ENCODE peak calls at places on chromosome 4, in seven cellular contexts. One of them, this sample, is unnamed. For H3K27me3 and H3K4me1, the result is how much of the 10 kb centered on the place peaks cover.

GRCh38 chr4:8163436-8164193 is 5.0 kb upstream of the ABLIM2 start:
- DNase-seq in upper lobe of left lung: no peak
- DNase-seq in testis: no peak
- DNase-seq in stomach: no peak
- DNase-seq in spleen: peak
- DNase-seq in transverse colon: no peak
- DNase-seq in IMR-90: no peak
- DNase-seq in this sample: no peak

GRCh38 chr4:2619459-2619858 is 83.0 kb downstream of the FAM193A start:
- DNase-seq in upper lobe of left lung: no peak
- DNase-seq in testis: no peak
- DNase-seq in IMR-90: no peak
- DNase-seq in transverse colon: no peak
- DNase-seq in spleen: no peak
- DNase-seq in stomach: no peak
- DNase-seq in this sample: no peak

GRCh38 chr4:125390126-125390525 is 75.4 kb downstream of the FAT4 start:
- DNase-seq in upper lobe of left lung: no peak
- DNase-seq in stomach: no peak
- DNase-seq in transverse colon: no peak
- DNase-seq in spleen: no peak
- DNase-seq in IMR-90: peak
- DNase-seq in testis: no peak
- DNase-seq in this sample: no peak

GRCh38 chr4:98626350-98626749 is 32.1 kb downstream of the TSPAN5 start:
- DNase-seq in spleen: no peak
- DNase-seq in stomach: no peak
- DNase-seq in IMR-90: peak
- DNase-seq in transverse colon: no peak
- DNase-seq in upper lobe of left lung: no peak
- DNase-seq in testis: peak
- DNase-seq in this sample: peak

GRCh38 chr4:89111833-89112563 is 665 bp downstream of the TIGD2 start:
- DNase-seq in testis: no peak
- DNase-seq in stomach: no peak
- DNase-seq in upper lobe of left lung: peak
- DNase-seq in IMR-90: peak
- DNase-seq in spleen: no peak
- DNase-seq in transverse colon: peak
- DNase-seq in this sample: no peak

GRCh38 chr4:177201614-177202013 is 108.1 kb upstream of the NEIL3 start:
- DNase-seq in upper lobe of left lung: no peak
- DNase-seq in transverse colon: no peak
- DNase-seq in IMR-90: no peak
- DNase-seq in testis: no peak
- DNase-seq in spleen: no peak
- DNase-seq in stomach: no peak
- DNase-seq in this sample: no peak

GRCh38 chr4:86498560-86499166 is 95.5 kb upstream of the PTPN13 start:
- DNase-seq in transverse colon: no peak
- DNase-seq in IMR-90: peak
- DNase-seq in stomach: no peak
- DNase-seq in testis: peak
- DNase-seq in upper lobe of left lung: no peak
- DNase-seq in spleen: no peak
- DNase-seq in this sample: no peak

GRCh38 chr4:163048447-163048846 is 118.2 kb downstream of the NAF1 start:
- DNase-seq in spleen: no peak
- DNase-seq in stomach: peak
- DNase-seq in IMR-90: peak
- DNase-seq in transverse colon: peak
- DNase-seq in upper lobe of left lung: peak
- DNase-seq in testis: peak
- DNase-seq in this sample: no peak

GRCh38 chr4:612749-613125 is 12.6 kb upstream of the PDE6B start:
- DNase-seq in transverse colon: no peak
- DNase-seq in testis: no peak
- DNase-seq in IMR-90: no peak
- DNase-seq in upper lobe of left lung: peak
- DNase-seq in spleen: peak
- DNase-seq in stomach: no peak
- DNase-seq in this sample: no peak

GRCh38 chr4:90127706-90128345 is 632 bp downstream of the CCSER1 start:
- DNase-seq in testis: no peak
- DNase-seq in spleen: peak
- DNase-seq in transverse colon: no peak
- DNase-seq in stomach: peak
- DNase-seq in IMR-90: no peak
- DNase-seq in upper lobe of left lung: peak
- DNase-seq in this sample: peak

GRCh38 chr4:57109847-57110634 is at the start of gene IGFBP7:
- DNase-seq in testis: peak
- DNase-seq in spleen: peak
- DNase-seq in transverse colon: peak
- DNase-seq in stomach: peak
- DNase-seq in IMR-90: no peak
- DNase-seq in upper lobe of left lung: peak
- DNase-seq in this sample: peak

GRCh38 chr4:19375405-19375804 is 876.3 kb upstream of the SLIT2 start:
- DNase-seq in testis: no peak
- DNase-seq in IMR-90: no peak
- DNase-seq in stomach: no peak
- DNase-seq in upper lobe of left lung: no peak
- DNase-seq in transverse colon: no peak
- DNase-seq in spleen: no peak
- DNase-seq in this sample: no peak

GRCh38 chr4:60657041-60657440 is 543.1 kb upstream of the ADGRL3 start:
- DNase-seq in spleen: no peak
- DNase-seq in stomach: no peak
- DNase-seq in testis: no peak
- DNase-seq in transverse colon: no peak
- DNase-seq in IMR-90: peak
- DNase-seq in upper lobe of left lung: no peak
- DNase-seq in this sample: no peak

GRCh38 chr4:54898941-54899340 is 226.5 kb downstream of the KDR start:
- DNase-seq in stomach: no peak
- DNase-seq in spleen: no peak
- DNase-seq in IMR-90: peak
- DNase-seq in upper lobe of left lung: no peak
- DNase-seq in transverse colon: no peak
- DNase-seq in testis: no peak
- DNase-seq in this sample: no peak

GRCh38 chr4:81622474-81623198 is 150.9 kb upstream of the RASGEF1B start:
- DNase-seq in stomach: no peak
- DNase-seq in transverse colon: no peak
- DNase-seq in testis: no peak
- DNase-seq in upper lobe of left lung: no peak
- DNase-seq in IMR-90: no peak
- DNase-seq in spleen: no peak
- DNase-seq in this sample: no peak
- TF ChIP-seq POLR2A in stomach: no peak
- TF ChIP-seq POLR2A in transverse colon: no peak
- TF ChIP-seq POLR2A in testis: no peak
- TF ChIP-seq POLR2A in upper lobe of left lung: no peak
- TF ChIP-seq POLR2A in IMR-90: no peak
- TF ChIP-seq POLR2A in spleen: no peak
- TF ChIP-seq POLR2A in this sample: no peak

GRCh38 chr4:110793890-110794588 is 171.2 kb upstream of the PITX2 start:
- DNase-seq in testis: no peak
- DNase-seq in transverse colon: no peak
- DNase-seq in stomach: no peak
- DNase-seq in IMR-90: no peak
- DNase-seq in upper lobe of left lung: no peak
- DNase-seq in spleen: no peak
- DNase-seq in this sample: peak

GRCh38 chr4:110792036-110792435 is 169.2 kb upstream of the PITX2 start:
- DNase-seq in upper lobe of left lung: no peak
- DNase-seq in transverse colon: no peak
- DNase-seq in IMR-90: no peak
- DNase-seq in spleen: no peak
- DNase-seq in testis: no peak
- DNase-seq in stomach: no peak
- DNase-seq in this sample: no peak

GRCh38 chr4:110787781-110788180 is 164.9 kb upstream of the PITX2 start:
- DNase-seq in spleen: no peak
- DNase-seq in upper lobe of left lung: no peak
- DNase-seq in IMR-90: peak
- DNase-seq in transverse colon: no peak
- DNase-seq in stomach: no peak
- DNase-seq in testis: no peak
- DNase-seq in this sample: no peak

GRCh38 chr4:110798682-110799081 is 175.8 kb upstream of the PITX2 start:
- DNase-seq in IMR-90: no peak
- DNase-seq in upper lobe of left lung: no peak
- DNase-seq in transverse colon: no peak
- DNase-seq in testis: peak
- DNase-seq in stomach: no peak
- DNase-seq in spleen: no peak
- DNase-seq in this sample: peak

DNA sequence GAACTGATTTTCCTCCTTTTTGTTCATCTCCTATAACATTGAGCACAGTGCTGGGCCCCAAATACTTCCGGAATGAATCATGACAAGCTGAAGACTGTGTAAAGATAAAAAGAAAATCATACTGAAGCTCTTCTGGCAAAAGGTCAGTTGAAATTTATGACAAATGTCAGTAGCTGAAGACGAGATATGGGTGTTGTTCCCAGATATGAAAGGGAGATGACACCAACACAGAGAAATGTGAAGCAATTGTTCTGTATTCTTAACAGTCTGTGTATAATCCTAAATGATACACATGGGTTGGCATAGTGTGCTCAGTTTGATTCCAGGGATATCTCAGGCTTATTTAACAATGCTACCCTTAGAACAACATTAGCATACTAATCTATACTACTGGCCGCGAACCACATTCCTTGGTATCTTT is 170.5 kb upstream of the PITX2 start:
- DNase-seq in transverse colon: no peak
- DNase-seq in spleen: no peak
- DNase-seq in stomach: no peak
- DNase-seq in upper lobe of left lung: no peak
- DNase-seq in testis: no peak
- DNase-seq in IMR-90: peak
- DNase-seq in this sample: no peak
- H3K27me3 ChIP-seq in transverse colon: under half
- H3K27me3 ChIP-seq in spleen: under half
- H3K27me3 ChIP-seq in stomach: under half
- H3K27me3 ChIP-seq in upper lobe of left lung: under half
- H3K27me3 ChIP-seq in testis: under half
- H3K27me3 ChIP-seq in IMR-90: under half
- H3K27me3 ChIP-seq in this sample: under half

DNA sequence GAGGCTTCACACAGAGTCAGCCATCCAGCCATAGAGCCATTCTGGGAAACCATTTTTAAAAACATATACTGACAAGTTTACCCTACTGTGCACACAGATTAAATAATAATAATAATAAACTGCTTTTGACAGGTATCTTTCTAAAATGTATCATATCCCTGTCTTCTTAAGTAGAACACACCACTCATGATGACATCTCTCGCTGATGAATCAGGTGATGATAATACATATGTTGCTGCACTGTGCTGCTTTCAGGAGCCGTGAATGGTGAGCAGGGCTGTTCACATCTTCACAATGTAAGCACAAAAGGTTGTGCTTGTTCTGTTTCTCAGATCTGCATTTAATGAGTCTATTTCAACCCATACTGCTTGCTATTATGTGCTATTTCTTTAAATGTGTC is 3.5 kb downstream of the MTNR1A start:
- DNase-seq in testis: no peak
- DNase-seq in IMR-90: no peak
- DNase-seq in spleen: no peak
- DNase-seq in upper lobe of left lung: no peak
- DNase-seq in transverse colon: no peak
- DNase-seq in stomach: no peak
- DNase-seq in this sample: no peak
- H3K4me1 ChIP-seq in testis: under half
- H3K4me1 ChIP-seq in IMR-90: under half
- H3K4me1 ChIP-seq in spleen: under half
- H3K4me1 ChIP-seq in upper lobe of left lung: under half
- H3K4me1 ChIP-seq in transverse colon: under half
- H3K4me1 ChIP-seq in stomach: under half
- H3K4me1 ChIP-seq in this sample: under half

GRCh38 chr4:151324124-151324448 is 1.3 kb downstream of the SH3D19 start:
- DNase-seq in transverse colon: no peak
- DNase-seq in upper lobe of left lung: no peak
- DNase-seq in IMR-90: no peak
- DNase-seq in stomach: no peak
- DNase-seq in spleen: no peak
- DNase-seq in testis: no peak
- DNase-seq in this sample: no peak

GRCh38 chr4:151329217-151330007 is 4.0 kb upstream of the SH3D19 start:
- DNase-seq in transverse colon: no peak
- DNase-seq in upper lobe of left lung: no peak
- DNase-seq in stomach: no peak
- DNase-seq in IMR-90: peak
- DNase-seq in testis: no peak
- DNase-seq in spleen: no peak
- DNase-seq in this sample: no peak

GRCh38 chr4:151322565-151322964 is 2.8 kb downstream of the SH3D19 start:
- DNase-seq in transverse colon: no peak
- DNase-seq in stomach: no peak
- DNase-seq in spleen: no peak
- DNase-seq in testis: no peak
- DNase-seq in IMR-90: no peak
- DNase-seq in upper lobe of left lung: no peak
- DNase-seq in this sample: peak

GRCh38 chr4:151324449-151325319 is 721 bp downstream of the SH3D19 start:
- DNase-seq in upper lobe of left lung: peak
- DNase-seq in spleen: no peak
- DNase-seq in IMR-90: peak
- DNase-seq in transverse colon: peak
- DNase-seq in stomach: peak
- DNase-seq in testis: peak
- DNase-seq in this sample: peak

DNA sequence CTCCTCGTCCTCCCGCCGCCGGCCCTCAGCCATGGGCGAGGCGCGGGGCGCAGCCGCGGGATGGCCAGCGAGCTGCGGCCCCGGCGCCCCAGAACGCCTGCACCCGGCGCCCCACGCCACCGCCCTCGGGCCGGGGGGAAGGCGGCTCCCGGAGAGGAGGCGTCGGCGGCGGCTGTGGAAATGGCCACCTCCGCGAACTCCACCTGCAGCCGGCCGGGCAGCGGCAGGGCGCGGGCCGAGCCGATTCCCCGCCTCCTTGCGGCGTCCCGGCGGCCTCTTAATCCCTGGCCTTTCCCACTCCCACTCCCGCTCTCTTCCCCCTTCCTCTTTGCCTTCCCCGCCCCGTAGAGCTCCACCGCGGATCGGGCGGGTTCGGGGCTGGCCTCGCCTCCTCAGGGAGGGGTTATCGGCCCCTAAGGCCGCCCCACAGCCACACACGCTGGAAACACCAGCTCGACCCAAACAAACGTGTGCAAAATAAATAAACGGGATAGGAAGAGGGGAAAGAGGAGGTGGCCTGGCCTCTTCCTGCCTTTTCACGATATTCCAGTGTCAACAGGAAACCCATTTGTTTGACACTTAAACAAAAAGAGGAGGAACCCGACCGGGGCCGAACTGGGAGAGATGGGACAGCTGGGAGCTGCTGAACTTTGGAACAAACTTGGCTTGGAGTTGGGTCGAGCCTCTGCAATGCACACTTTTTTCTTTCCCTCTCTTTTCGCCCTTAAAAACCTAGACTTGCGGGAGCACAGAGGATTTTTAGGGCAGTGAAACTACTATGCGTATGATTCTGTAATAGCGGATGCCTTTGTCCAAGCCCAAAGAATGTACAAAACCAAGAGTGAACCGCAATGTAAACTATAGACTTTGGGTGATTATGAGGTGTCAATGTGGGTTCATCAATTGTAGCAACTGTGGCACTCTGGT is at the start of gene SH3D19:
- DNase-seq in stomach: peak
- DNase-seq in transverse colon: peak
- DNase-seq in spleen: peak
- DNase-seq in upper lobe of left lung: peak
- DNase-seq in testis: peak
- DNase-seq in IMR-90: peak
- DNase-seq in this sample: peak
- TF ChIP-seq POLR2A in stomach: peak
- TF ChIP-seq POLR2A in transverse colon: peak
- TF ChIP-seq POLR2A in spleen: no peak
- TF ChIP-seq POLR2A in upper lobe of left lung: peak
- TF ChIP-seq POLR2A in testis: no peak
- TF ChIP-seq POLR2A in IMR-90: no peak
- TF ChIP-seq POLR2A in this sample: peak

This sample was measured in thyroid gland.